ENCODE peak calls at places on chromosomes 12 and 14, in four cellular contexts. C, D, B and Z are unnamed samples.

GRCh38 chr14:101110729-101111619 is 207.5 kb upstream of the RTL1 start:
- DNase-seq in C (no peak), D (no peak), B (no peak), Z (no peak)

GRCh38 chr14:53509227-53509822 is 356.2 kb upstream of the DDHD1 start:
- DNase-seq in C (peak), D (no peak), B (peak), Z (peak)

GRCh38 chr12:87082756-87083155 is 826.6 kb upstream of the MGAT4C start:
- DNase-seq in C (no peak), D (no peak), B (peak), Z (no peak)

GRCh38 chr12:51590347-51591019 is 550 bp upstream of the SCN8A start:
- DNase-seq in C (peak), D (peak), B (peak), Z (peak)

GRCh38 chr12:52600071-52600470 is 1.2 kb downstream of the KRT72 start:
- DNase-seq in C (no peak), D (no peak), B (no peak), Z (no peak)

GRCh38 chr12:123105427-123105826 is 45.5 kb downstream of the PITPNM2 start:
- DNase-seq in C (no peak), D (peak), B (no peak), Z (peak)

GRCh38 chr12:93173178-93173957 is 204.4 kb upstream of the NUDT4 start:
- DNase-seq in C (peak), D (no peak), B (no peak), Z (peak)

GRCh38 chr12:4918950-4919660 is 9.4 kb downstream of the KCNA1 start:
- DNase-seq in C (no peak), D (no peak), B (no peak), Z (no peak)

GRCh38 chr12:10501031-10501430 is 4.7 kb upstream of the EIF2S3B start:
- DNase-seq in C (peak), D (no peak), B (peak), Z (peak)

GRCh38 chr12:106861984-106862894 is 87.8 kb downstream of the RIC8B start:
- DNase-seq in C (peak), D (no peak), B (peak), Z (peak)

GRCh38 chr12:104752883-104753282 is 205.2 kb downstream of the SLC41A2 start:
- DNase-seq in C (no peak), D (no peak), B (no peak), Z (no peak)

GRCh38 chr12:26231930-26232329 is 36.6 kb downstream of the SSPN start:
- DNase-seq in C (peak), D (no peak), B (no peak), Z (no peak)

GRCh38 chr12:2642896-2643425 is 151.8 kb upstream of the FKBP4 start:
- DNase-seq in C (no peak), D (no peak), B (no peak), Z (no peak)

GRCh38 chr14:58299665-58300202 is 1.4 kb downstream of the ARID4A start:
- DNase-seq in C (peak), D (no peak), B (peak), Z (peak)

GRCh38 chr14:31414190-31414833 is 6.0 kb downstream of the HEATR5A start:
- DNase-seq in C (peak), D (no peak), B (peak), Z (peak)